ENCODE peak calls at places on chromosomes 3 and 15, in ten cellular contexts. M is esophagus squamous epithelium, X is IMR-90, K is A549, G is transverse colon, I is body of pancreas, V is lower leg skin, Z is ovary, T is spleen, S is GM12892. J is an unnamed sample.

GRCh38 chr15:66981746-66982145 is 83.7 kb upstream of the SMAD3 start:
- DNase-seq in M (no peak), X (no peak), K (no peak), G (no peak), I (no peak), V (no peak), Z (no peak), T (no peak), S (no peak), J (no peak)

GRCh38 chr3:170809021-170809974 is 60.7 kb downstream of the RPL22L1 start:
- DNase-seq in M (no peak), X (peak), K (peak), G (peak), I (peak), V (no peak), Z (peak), T (no peak), S (no peak), J (peak)

GRCh38 chr3:13372126-13372525 is 48.0 kb downstream of the NUP210 start:
- DNase-seq in M (no peak), X (no peak), K (no peak), G (no peak), I (no peak), V (no peak), Z (no peak), T (no peak), S (no peak), J (no peak)

GRCh38 chr3:180421221-180421620 is 180.7 kb upstream of the TTC14 start:
- DNase-seq in M (no peak), X (peak), K (no peak), G (no peak), I (no peak), V (no peak), Z (no peak), T (no peak), S (no peak), J (no peak)

GRCh38 chr15:32657941-32658340 is 16.4 kb downstream of the SCG5 start:
- DNase-seq in M (no peak), X (no peak), K (no peak), G (no peak), I (no peak), V (no peak), Z (no peak), T (no peak), S (no peak), J (no peak)

GRCh38 chr3:108414007-108414406 is 96.4 kb downstream of the MYH15 start:
- DNase-seq in M (no peak), X (peak), K (no peak), G (no peak), I (no peak), V (no peak), Z (no peak), T (no peak), S (no peak), J (no peak)

GRCh38 chr3:134650431-134651346 is at the start of gene KY:
- DNase-seq in M (no peak), X (peak), K (peak), G (peak), I (peak), V (peak), Z (peak), T (no peak), S (no peak), J (peak)

GRCh38 chr3:55527381-55527780 is 40.3 kb upstream of the WNT5A start:
- DNase-seq in M (no peak), X (no peak), K (no peak), G (no peak), I (no peak), V (no peak), Z (no peak), T (no peak), S (no peak), J (no peak)

GRCh38 chr3:195227871-195228270 is 43.1 kb downstream of the XXYLT1 start:
- DNase-seq in M (no peak), X (no peak), K (no peak), G (no peak), I (no peak), V (peak), Z (no peak), T (peak), S (no peak), J (no peak)

GRCh38 chr3:45078910-45079522 is 52.9 kb downstream of the CLEC3B start:
- DNase-seq in M (no peak), X (peak), K (peak), G (peak), I (peak), V (no peak), Z (no peak), T (no peak), S (no peak), J (peak)

GRCh38 chr3:183332487-183332886 is 79.4 kb downstream of the B3GNT5 start:
- DNase-seq in M (no peak), X (no peak), K (no peak), G (no peak), I (no peak), V (no peak), Z (no peak), T (no peak), S (no peak), J (no peak)

GRCh38 chr15:100106732-100107131 is 235.0 kb downstream of the ADAMTS17 start:
- DNase-seq in M (no peak), X (no peak), K (no peak), G (no peak), I (no peak), V (no peak), Z (no peak), T (peak), S (no peak), J (no peak)

GRCh38 chr3:47410417-47410720 is 29.5 kb downstream of the PTPN23 start:
- DNase-seq in M (no peak), X (no peak), K (no peak), G (no peak), I (no peak), V (no peak), Z (no peak), T (no peak), S (no peak), J (no peak)

GRCh38 chr3:47410801-47411646 is 30.2 kb downstream of the PTPN23 start:
- DNase-seq in M (no peak), X (no peak), K (no peak), G (no peak), I (no peak), V (no peak), Z (no peak), T (no peak), S (no peak), J (no peak)

GRCh38 chr3:47409284-47409683 is 28.5 kb downstream of the PTPN23 start:
- DNase-seq in M (no peak), X (no peak), K (no peak), G (no peak), I (no peak), V (no peak), Z (no peak), T (no peak), S (no peak), J (no peak)

GRCh38 chr3:47408839-47409229 is 28.0 kb downstream of the PTPN23 start:
- DNase-seq in M (no peak), X (no peak), K (no peak), G (no peak), I (no peak), V (no peak), Z (no peak), T (no peak), S (no peak), J (no peak)

DNA sequence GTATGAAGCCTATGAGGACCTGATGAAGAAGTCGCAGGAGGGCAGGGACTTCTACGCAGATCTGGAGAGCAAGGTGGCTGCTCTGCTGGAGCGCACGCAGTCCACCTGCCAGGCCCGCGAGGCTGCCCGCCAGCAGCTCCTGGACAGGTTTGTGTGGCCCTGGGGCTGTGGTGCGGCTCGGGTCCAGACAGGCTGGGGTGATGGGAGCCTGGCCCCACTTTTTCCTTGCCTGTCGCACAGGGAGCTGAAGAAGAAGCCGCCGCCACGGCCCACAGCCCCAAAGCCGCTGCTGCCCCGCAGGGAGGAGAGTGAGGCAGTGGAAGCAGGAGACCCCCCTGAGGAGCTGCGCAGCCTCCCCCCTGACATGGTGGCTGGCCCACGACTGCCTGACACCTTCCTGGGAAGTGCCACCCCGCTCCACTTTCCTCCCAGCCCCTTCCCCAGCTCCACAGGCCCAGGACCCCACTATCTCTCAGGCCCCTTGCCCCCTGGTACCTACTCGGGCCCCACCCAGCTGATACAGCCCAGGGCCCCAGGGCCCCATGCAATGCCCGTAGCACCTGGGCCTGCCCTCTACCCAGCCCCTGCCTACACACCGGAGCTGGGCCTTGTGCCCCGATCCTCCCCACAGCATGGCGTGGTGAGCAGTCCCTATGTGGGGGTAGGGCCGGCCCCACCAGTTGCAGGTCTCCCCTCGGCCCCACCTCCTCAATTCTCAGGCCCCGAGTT is 29.0 kb downstream of the PTPN23 start:
- DNase-seq in M (no peak), X (no peak), K (no peak), G (no peak), I (no peak), V (no peak), Z (no peak), T (no peak), S (no peak), J (no peak)
- TF ChIP-seq POLR2A in M (no peak), X (no peak), K (no peak), G (no peak), I (no peak), V (no peak), Z (no peak), T (no peak), S (no peak), J (no peak)

GRCh38 chr15:68278345-68279217 is 1.0 kb downstream of the FEM1B start:
- DNase-seq in M (no peak), X (peak), K (peak), G (no peak), I (peak), V (no peak), Z (peak), T (peak), S (no peak), J (peak)

GRCh38 chr15:68281008-68281407 is 3.5 kb downstream of the FEM1B start:
- DNase-seq in M (no peak), X (no peak), K (no peak), G (no peak), I (no peak), V (no peak), Z (no peak), T (no peak), S (no peak), J (no peak)

GRCh38 chr15:68279779-68280745 is 2.5 kb downstream of the FEM1B start:
- DNase-seq in M (no peak), X (no peak), K (no peak), G (no peak), I (no peak), V (no peak), Z (no peak), T (no peak), S (no peak), J (peak)

GRCh38 chr15:68277605-68278344 is at the start of gene FEM1B:
- DNase-seq in M (peak), X (peak), K (peak), G (peak), I (peak), V (peak), Z (peak), T (peak), S (peak), J (peak)

DNA sequence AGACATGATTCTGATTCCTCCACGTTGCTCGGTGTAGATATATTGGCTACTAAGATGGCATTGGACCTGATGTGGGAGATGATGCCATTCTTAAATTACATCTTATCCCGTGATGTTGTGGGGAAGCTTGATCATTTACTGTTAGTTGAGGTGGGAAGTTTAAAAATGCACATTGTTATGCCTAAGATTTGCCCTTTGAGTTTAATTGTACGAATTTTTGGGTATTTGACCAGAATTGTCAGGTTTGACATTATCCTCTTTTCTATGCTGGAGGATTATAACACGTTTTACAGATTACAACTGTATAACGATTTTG is 1.6 kb downstream of the FEM1B start:
- DNase-seq in M (no peak), X (no peak), K (no peak), G (no peak), I (no peak), V (no peak), Z (no peak), T (no peak), S (no peak), J (no peak)
- TF ChIP-seq POLR2A in M (no peak), X (no peak), K (no peak), G (no peak), I (no peak), V (no peak), Z (no peak), T (no peak), S (no peak), J (no peak)

GRCh38 chr3:37944243-37944955 is 46.2 kb upstream of the VILL start:
- DNase-seq in M (no peak), X (no peak), K (no peak), G (no peak), I (no peak), V (no peak), Z (no peak), T (no peak), S (no peak), J (no peak)

GRCh38 chr3:37941608-37942540 is 48.7 kb upstream of the VILL start:
- DNase-seq in M (no peak), X (no peak), K (no peak), G (peak), I (no peak), V (no peak), Z (no peak), T (no peak), S (no peak), J (no peak)

GRCh38 chr3:37943631-37944242 is 46.8 kb upstream of the VILL start:
- DNase-seq in M (no peak), X (no peak), K (no peak), G (no peak), I (peak), V (no peak), Z (no peak), T (no peak), S (no peak), J (no peak)

GRCh38 chr3:37942646-37943045 is 47.9 kb upstream of the VILL start:
- DNase-seq in M (no peak), X (no peak), K (no peak), G (no peak), I (no peak), V (no peak), Z (no peak), T (no peak), S (no peak), J (no peak)

GRCh38 chr3:37943126-37943525 is 47.5 kb upstream of the VILL start:
- DNase-seq in M (no peak), X (no peak), K (no peak), G (no peak), I (no peak), V (no peak), Z (no peak), T (no peak), S (no peak), J (no peak)
- TF ChIP-seq POLR2A in M (no peak), X (no peak), K (no peak), G (no peak), I (no peak), V (no peak), Z (no peak), T (no peak), S (no peak), J (no peak)

DNA sequence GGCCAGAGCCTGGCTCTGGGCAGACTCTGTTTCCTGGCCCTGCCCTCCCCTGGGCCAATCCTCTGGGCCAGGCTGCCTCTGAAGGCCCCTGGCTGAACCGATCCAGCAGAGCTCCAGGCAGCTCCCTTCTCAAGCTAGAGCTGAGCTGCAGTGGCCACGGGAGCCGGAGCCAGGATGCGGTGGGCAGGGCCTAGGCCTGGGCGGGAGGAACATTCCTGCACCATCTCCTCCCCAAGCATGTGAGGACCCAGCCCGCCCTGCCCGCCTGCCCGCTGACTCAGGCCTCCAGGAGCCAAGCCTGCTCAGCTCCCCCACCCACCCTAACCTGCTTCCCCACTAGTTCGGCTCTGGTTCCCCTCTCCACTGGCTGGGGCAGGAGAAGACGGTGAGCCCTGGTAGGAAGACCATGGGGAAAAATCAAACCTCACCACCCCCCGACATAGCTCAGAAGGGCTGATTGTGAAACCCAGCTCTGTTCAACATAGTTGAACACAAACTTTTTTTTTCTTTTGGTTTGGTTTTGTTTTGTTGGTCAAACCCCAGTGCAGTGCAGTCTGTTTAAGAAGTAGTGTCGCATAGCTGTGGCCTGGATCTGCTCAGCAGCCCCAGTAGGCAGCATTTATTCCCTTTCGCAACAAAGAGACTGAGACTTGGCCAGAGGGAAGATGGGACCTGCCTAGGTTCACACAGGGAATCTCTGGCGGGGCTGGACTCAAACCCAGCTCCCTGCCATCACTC is 13.5 kb downstream of the SNX33 start:
- DNase-seq in M (peak), X (peak), K (peak), G (peak), I (peak), V (peak), Z (peak), T (peak), S (no peak), J (no peak)
- TF ChIP-seq POLR2A in M (peak), X (peak), K (no peak), G (no peak), I (peak), V (no peak), Z (no peak), T (no peak), S (no peak), J (no peak)

GRCh38 chr15:40508216-40508615 is 37.4 kb downstream of the CHST14 start:
- DNase-seq in M (no peak), X (no peak), K (no peak), G (no peak), I (no peak), V (no peak), Z (no peak), T (no peak), S (no peak), J (no peak)

GRCh38 chr15:40511093-40511471 is 40.3 kb downstream of the CHST14 start:
- DNase-seq in M (no peak), X (no peak), K (no peak), G (peak), I (peak), V (no peak), Z (peak), T (peak), S (no peak), J (peak)

GRCh38 chr15:40510201-40510600 is 39.4 kb downstream of the CHST14 start:
- DNase-seq in M (no peak), X (no peak), K (no peak), G (no peak), I (no peak), V (no peak), Z (no peak), T (no peak), S (no peak), J (no peak)

GRCh38 chr15:40512440-40512839 is 41.7 kb downstream of the CHST14 start:
- DNase-seq in M (no peak), X (no peak), K (no peak), G (no peak), I (no peak), V (no peak), Z (no peak), T (no peak), S (no peak), J (no peak)

DNA sequence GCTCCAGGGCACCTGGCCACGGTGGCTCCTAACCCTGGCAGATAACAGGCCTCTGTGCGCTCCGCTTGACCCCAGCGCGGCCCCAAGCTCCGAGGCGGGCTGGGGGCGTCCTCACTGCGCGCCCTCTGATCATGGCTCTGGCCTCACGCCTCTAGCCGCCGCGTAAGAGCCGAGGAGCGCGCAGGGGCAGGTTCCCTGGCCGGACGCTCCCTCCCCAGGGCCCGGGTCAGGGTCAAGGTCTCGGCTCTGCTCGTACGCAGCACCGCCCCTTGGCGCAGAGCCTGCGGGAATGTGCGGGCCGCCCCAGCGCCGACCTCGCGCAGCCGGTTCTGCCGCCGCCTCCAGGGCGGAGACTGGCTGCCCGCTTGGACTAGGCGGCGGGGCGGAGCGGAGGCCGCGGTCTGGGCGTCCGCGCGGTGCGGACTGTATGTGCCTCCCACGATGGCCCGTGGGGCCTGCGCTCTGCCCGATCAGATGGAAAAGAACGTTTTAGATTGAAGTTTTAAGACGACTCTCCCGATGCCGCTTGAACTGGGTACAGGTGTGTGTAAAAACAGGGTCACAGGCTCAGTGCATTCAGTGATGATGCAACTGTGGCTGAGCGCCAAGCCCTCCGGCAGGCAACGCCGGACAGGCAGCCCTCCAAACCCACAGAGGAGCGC is 40.8 kb downstream of the CHST14 start:
- DNase-seq in M (no peak), X (no peak), K (peak), G (peak), I (peak), V (peak), Z (peak), T (peak), S (peak), J (peak)
- TF ChIP-seq POLR2A in M (no peak), X (no peak), K (peak), G (no peak), I (peak), V (no peak), Z (peak), T (no peak), S (no peak), J (no peak)